ENCODE peak calls at places on chromosomes 7 and 10, in six cellular contexts. G is NT2/D1, K is cardiac muscle cell, O is neural progenitor cell, C is thoracic aorta, R is K562. D is an unnamed sample.

GRCh38 chr7:157495594-157495993 is 158.8 kb downstream of the DNAJB6 start:
- DNase-seq in G (no peak), K (no peak), O (no peak), C (no peak), R (no peak), D (no peak)

GRCh38 chr7:130084037-130084875 is 13.9 kb downstream of the KLHDC10 start:
- DNase-seq in G (no peak), K (no peak), O (no peak), C (no peak), R (no peak), D (no peak)

GRCh38 chr10:52383088-52383487 is 69.0 kb downstream of the DKK1 start:
- DNase-seq in G (no peak), K (no peak), O (no peak), C (no peak), R (no peak), D (no peak)

GRCh38 chr7:81908220-81908619 is 138.4 kb upstream of the HGF start:
- DNase-seq in G (no peak), K (no peak), O (no peak), C (no peak), R (no peak), D (no peak)

GRCh38 chr10:62153191-62153590 is 115.5 kb downstream of the RTKN2 start:
- DNase-seq in G (no peak), K (no peak), O (no peak), C (no peak), R (no peak), D (no peak)

GRCh38 chr7:71548746-71549145 is 416.8 kb downstream of the GALNT17 start:
- DNase-seq in G (no peak), K (no peak), O (no peak), C (no peak), R (no peak), D (no peak)

GRCh38 chr10:78865518-78865835 is 203.3 kb upstream of the ZMIZ1 start:
- DNase-seq in G (no peak), K (no peak), O (no peak), C (peak; percentile 15), R (no peak), D (no peak)

GRCh38 chr10:1673568-1674345 is 63.6 kb downstream of the ADARB2 start:
- DNase-seq in G (no peak), K (no peak), O (no peak), C (no peak), R (no peak), D (no peak)

GRCh38 chr10:95247200-95247880 is 43.5 kb downstream of the PDLIM1 start:
- DNase-seq in G (no peak), K (no peak), O (no peak), C (no peak), R (no peak), D (no peak)

GRCh38 chr7:42471573-42472174 is 234.7 kb upstream of the GLI3 start:
- DNase-seq in G (no peak), K (no peak), O (no peak), C (no peak), R (no peak), D (no peak)

GRCh38 chr10:129838794-129839193 is 125.3 kb downstream of the EBF3 start:
- DNase-seq in G (no peak), K (no peak), O (no peak), C (no peak), R (no peak), D (no peak)

GRCh38 chr10:58919927-58920654 is 256.4 kb upstream of the PHYHIPL start:
- DNase-seq in G (peak; percentile 35), K (no peak), O (peak; percentile 24), C (no peak), R (no peak), D (no peak)

GRCh38 chr7:1844956-1845390 is 174.9 kb downstream of the ELFN1 start:
- DNase-seq in G (no peak), K (peak; percentile 40), O (no peak), C (no peak), R (no peak), D (no peak)

GRCh38 chr10:127354992-127355391 is 158.6 kb upstream of the INSYN2A start:
- DNase-seq in G (no peak), K (no peak), O (no peak), C (no peak), R (no peak), D (no peak)

GRCh38 chr7:86214734-86215133 is 429.0 kb upstream of the GRM3 start:
- DNase-seq in G (no peak), K (no peak), O (no peak), C (no peak), R (no peak), D (no peak)

GRCh38 chr10:117539271-117539876 is 3.2 kb upstream of the EMX2 start:
- DNase-seq in G (no peak), K (no peak), O (no peak), C (no peak), R (no peak), D (no peak)

GRCh38 chr7:33732462-33732861 is 172.9 kb upstream of the BMPER start:
- DNase-seq in G (no peak), K (no peak), O (no peak), C (no peak), R (no peak), D (no peak)

GRCh38 chr7:33730958-33731357 is 174.4 kb upstream of the BMPER start:
- DNase-seq in G (no peak), K (no peak), O (no peak), C (no peak), R (no peak), D (no peak)

GRCh38 chr7:33735403-33735802 is 169.9 kb upstream of the BMPER start:
- DNase-seq in G (no peak), K (no peak), O (no peak), C (no peak), R (no peak), D (no peak)

GRCh38 chr7:33736521-33737221 is 168.7 kb upstream of the BMPER start:
- DNase-seq in G (no peak), K (no peak), O (no peak), C (no peak), R (no peak), D (no peak)

DNA sequence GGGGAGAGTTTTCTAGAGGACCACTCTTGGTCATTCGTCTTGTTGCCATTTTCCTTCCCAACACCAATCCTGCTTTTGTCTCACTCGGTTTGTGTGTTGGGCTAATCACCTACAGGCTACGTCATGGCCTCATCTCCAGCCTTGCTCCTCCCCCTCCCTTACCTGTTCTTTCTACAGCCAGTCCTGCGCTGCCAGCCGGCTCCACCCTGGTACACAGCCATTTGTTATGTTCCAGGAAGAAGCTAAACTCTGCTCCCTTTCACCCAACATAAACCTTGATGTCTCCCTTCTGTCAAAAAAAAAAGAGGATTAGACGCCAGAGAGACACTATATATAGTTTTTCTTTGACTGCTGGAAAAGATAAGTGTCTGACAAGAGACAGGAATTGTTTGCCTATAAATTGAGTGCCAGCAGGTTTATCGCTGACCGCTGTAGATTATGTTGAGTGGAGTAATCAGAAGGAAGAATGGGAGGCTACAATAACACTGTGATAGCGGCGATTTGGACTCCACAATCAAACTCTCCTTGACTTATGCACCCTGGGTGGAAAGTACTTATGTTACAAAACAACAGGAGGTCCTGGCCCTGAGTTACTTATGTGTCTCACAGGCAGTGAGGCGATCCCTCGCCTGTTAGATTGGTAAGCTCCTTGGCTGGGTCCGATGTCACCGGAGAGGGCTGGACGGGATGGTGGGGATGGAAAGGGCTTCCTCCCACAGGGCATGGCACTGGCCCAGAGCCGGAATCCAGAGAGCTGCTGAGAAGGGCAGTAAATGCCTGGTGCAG is 171.3 kb upstream of the BMPER start:
- DNase-seq in G (no peak), K (peak; percentile 73), O (no peak), C (no peak), R (no peak), D (no peak)
- H3K4me3 ChIP-seq in G (no peak overlapping the region), K (no peak overlapping the region), O (no peak overlapping the region), C (no peak overlapping the region), R (no peak overlapping the region), D (no peak overlapping the region)

DNA sequence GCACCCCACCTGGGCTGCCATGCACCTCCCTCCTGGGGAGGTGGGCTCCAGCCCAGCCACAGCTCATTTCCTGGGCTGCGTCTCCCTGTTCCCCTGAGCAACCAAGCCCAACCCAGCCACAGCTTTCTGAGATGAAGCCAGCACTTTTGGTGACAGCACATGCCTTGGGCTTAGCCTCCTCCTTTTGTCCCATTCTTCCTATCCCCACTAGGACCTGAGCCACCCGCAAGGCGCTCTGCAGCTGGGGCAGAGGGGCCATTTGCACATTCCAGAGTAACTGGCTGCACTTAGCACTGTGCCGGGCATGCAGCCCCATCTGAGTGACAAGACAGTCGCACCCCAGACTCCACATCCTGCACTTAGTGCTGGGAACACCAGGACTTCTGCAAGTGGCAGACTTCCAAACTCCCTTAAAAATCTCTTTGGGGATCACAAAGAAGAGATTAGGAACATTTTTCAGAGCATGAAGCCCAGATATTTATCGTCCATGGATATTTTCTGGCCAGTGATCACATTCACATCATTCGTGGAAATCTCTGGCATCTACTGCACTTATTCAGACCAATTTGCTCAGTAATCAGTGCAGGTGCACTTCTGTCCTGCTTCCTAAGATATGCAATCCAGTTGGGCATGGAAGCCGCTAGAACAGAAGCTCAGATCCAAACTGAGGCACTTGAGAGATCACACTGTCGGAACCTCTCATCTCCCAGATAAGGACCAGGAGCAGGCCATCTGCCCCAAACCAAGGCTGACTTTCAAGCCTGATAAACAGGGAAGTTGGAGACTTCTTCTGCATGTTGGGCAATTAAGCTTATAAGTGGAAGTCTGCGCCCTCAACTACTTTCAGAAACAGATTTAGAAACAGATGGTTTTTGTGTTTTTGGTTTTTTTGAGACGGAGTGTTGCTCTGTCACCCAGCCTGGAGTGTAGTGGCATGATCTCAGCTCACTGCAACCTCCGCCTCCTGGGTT is 26.4 kb downstream of the CHST15 start:
- DNase-seq in G (peak; percentile 66), K (peak; percentile 11), O (peak; percentile 80), C (no peak), R (no peak), D (no peak)
- H3K27me3 ChIP-seq in G (no peaks in the 10 kb centered on the region), K (no peaks in the 10 kb centered on the region), O (no peaks in the 10 kb centered on the region), C (no peaks in the 10 kb centered on the region), R (no peaks in the 10 kb centered on the region), D (peaks cover 18% of the 10 kb centered on the region)

DNA sequence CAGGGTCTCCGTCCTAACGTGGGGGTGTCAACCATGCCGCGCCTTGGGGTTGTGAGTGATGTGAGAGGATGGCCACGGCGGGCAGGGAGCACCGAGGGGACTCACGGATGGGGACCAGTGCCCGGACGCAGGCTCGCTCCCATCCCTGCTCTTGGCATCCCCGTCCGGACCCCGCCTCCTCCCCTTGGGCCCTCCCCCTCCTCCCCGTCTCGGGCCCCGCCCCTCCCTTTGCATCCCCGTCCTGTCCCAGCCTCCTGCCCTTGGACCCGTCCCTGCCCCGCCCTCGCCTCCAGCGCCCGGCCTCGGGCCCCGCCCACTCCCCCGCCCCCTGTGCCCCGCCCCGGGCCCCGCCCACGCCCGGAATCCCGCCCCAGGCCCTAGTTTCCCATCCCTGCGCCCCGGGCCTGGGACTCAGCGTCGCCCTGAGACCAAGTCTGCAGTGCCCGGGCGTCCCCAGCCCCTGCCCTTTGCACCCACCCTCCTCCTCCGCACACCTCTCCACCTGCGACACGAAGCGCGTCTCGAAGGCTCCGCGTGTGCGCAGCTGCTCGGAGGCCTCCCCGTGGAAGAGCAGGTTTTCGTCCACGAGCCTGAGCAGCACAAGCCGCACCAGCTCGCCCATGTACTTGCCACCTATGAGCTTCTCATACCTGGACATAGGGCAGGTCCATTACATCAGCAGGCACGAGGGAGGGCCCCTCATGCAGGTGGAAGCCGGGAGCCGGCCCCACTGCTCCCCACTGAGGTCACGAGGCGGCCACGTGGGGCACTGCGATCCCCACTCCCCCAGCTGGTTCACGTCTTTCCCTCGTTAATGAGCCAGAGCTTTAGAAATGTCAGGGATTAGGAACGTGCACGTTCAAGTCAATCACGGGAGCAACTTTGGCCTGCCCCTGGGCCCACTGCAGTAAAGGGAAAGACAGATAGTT is 5.1 kb upstream of the MYL7 start:
- DNase-seq in G (peak; percentile 92), K (peak; percentile 91), O (peak; percentile 91), C (peak; percentile 48), R (peak; percentile 99), D (peak; percentile 95)
- H3K9me3 ChIP-seq in G (no peaks in the 10 kb centered on the region), K (no peaks in the 10 kb centered on the region), O (no peaks in the 10 kb centered on the region), C (no peaks in the 10 kb centered on the region), R (no peaks in the 10 kb centered on the region), D (no peaks in the 10 kb centered on the region)

GRCh38 chr10:89536013-89536354 is 590 bp upstream of the SLC16A12 start:
- DNase-seq in G (no peak), K (no peak), O (no peak), C (no peak), R (no peak), D (no peak)
- H3K4me3 ChIP-seq in G (peak overlapping the region; percentile 62), K (peak overlapping the region; percentile 48), O (peak overlapping the region; percentile 61), C (peak overlapping the region; percentile 69), R (no peak overlapping the region), D (peak overlapping the region; percentile 22)